ENCODE peak calls at places on chromosomes 6 and 20, in eight cellular contexts. M, F, O, Q, G, U, S and V are unnamed samples. For H3K4me1, the result is how much of the 10 kb centered on the place peaks cover.

GRCh38 chr6:144845181-144845580 is 560.0 kb downstream of the UTRN start:
- DNase-seq in F (no peak), Q (peak), G (no peak), U (no peak), S (no peak), O (no peak), M (peak), V (no peak)

GRCh38 chr6:80333342-80333741 is 226.9 kb downstream of the BCKDHB start:
- DNase-seq in U (no peak), Q (no peak), O (no peak), G (no peak), M (no peak), S (no peak), F (no peak), V (no peak)

GRCh38 chr6:33288141-33288941 is 698 bp downstream of the WDR46 start:
- DNase-seq in U (no peak), F (no peak), O (no peak), M (no peak), Q (no peak), S (no peak), G (no peak), V (no peak)

GRCh38 chr6:35151472-35151871 is 10.3 kb upstream of the TCP11 start:
- DNase-seq in Q (no peak), S (no peak), F (no peak), U (no peak), O (no peak), G (no peak), M (no peak), V (no peak)

GRCh38 chr6:13432526-13433218 is 54.7 kb downstream of the GFOD1 start:
- DNase-seq in S (no peak), F (no peak), Q (no peak), O (no peak), M (no peak), G (no peak), U (no peak), V (no peak)

GRCh38 chr20:51135926-51136325 is 113.0 kb upstream of the KCNG1 start:
- DNase-seq in S (no peak), M (no peak), F (no peak), G (peak), U (no peak), O (no peak), Q (no peak), V (no peak)

GRCh38 chr6:134299236-134299635 is 18.7 kb downstream of the SGK1 start:
- DNase-seq in Q (peak), U (no peak), G (no peak), O (no peak), S (no peak), F (no peak), M (peak), V (no peak)

GRCh38 chr6:33183071-33183683 is 9.1 kb downstream of the COL11A2 start:
- DNase-seq in S (no peak), O (no peak), M (no peak), F (no peak), U (no peak), G (no peak), Q (no peak), V (no peak)

GRCh38 chr20:57714409-57715267 is 4.8 kb upstream of the PMEPA1 start:
- DNase-seq in G (no peak), S (no peak), Q (peak), U (no peak), F (peak), O (no peak), M (peak), V (no peak)

GRCh38 chr6:22071655-22072054 is 225.2 kb downstream of the PRL start:
- DNase-seq in F (no peak), M (peak), U (no peak), G (peak), Q (peak), S (no peak), O (peak), V (peak)

GRCh38 chr20:1424336-1424735 is 31.5 kb upstream of the FKBP1A start:
- DNase-seq in Q (peak), M (peak), O (no peak), F (no peak), G (no peak), U (no peak), S (no peak), V (no peak)

GRCh38 chr6:140921366-140922226 is 1211.1 kb upstream of the GJE1 start:
- DNase-seq in O (peak), Q (peak), G (no peak), M (peak), S (no peak), U (no peak), F (peak), V (peak)

GRCh38 chr6:8432614-8433013 is 2.7 kb downstream of the SLC35B3 start:
- DNase-seq in U (no peak), S (no peak), F (no peak), G (no peak), M (peak), O (no peak), Q (peak), V (no peak)

GRCh38 chr6:132797975-132798819 is at the start of gene SLC18B1:
- DNase-seq in Q (peak), F (no peak), U (peak), M (no peak), S (peak), O (peak), G (peak), V (peak)

GRCh38 chr20:63026582-63027424 is 20.0 kb upstream of the BHLHE23 start:
- DNase-seq in U (no peak), S (peak), Q (no peak), O (no peak), M (no peak), F (no peak), G (no peak), V (no peak)

GRCh38 chr6:88823998-88824397 is 139.4 kb downstream of the RNGTT start:
- DNase-seq in Q (peak), U (no peak), F (no peak), M (peak), O (no peak), G (no peak), S (no peak), V (no peak)

GRCh38 chr20:48695255-48695654 is 132.5 kb downstream of the PREX1 start:
- DNase-seq in U (no peak), M (peak), F (no peak), Q (peak), O (no peak), G (no peak), S (no peak), V (no peak)

GRCh38 chr6:102764317-102764716 is 1370.8 kb downstream of the GRIK2 start:
- DNase-seq in U (no peak), Q (no peak), O (no peak), S (no peak), F (no peak), G (no peak), M (no peak), V (no peak)

GRCh38 chr6:135209803-135210202 is 28.7 kb downstream of the MYB start:
- DNase-seq in Q (peak), M (no peak), F (no peak), O (no peak), S (no peak), U (no peak), G (no peak), V (no peak)

GRCh38 chr20:890671-891070 is 25.5 kb downstream of the ANGPT4 start:
- DNase-seq in G (no peak), F (no peak), O (no peak), U (no peak), Q (no peak), S (no peak), M (no peak), V (no peak)

GRCh38 chr6:56144538-56145324 is 102.6 kb downstream of the COL21A1 start:
- DNase-seq in U (no peak), O (no peak), M (peak), G (no peak), S (no peak), Q (peak), F (peak), V (no peak)

GRCh38 chr20:18989736-18990474 is 176.3 kb downstream of the SCP2D1 start:
- DNase-seq in G (peak), Q (no peak), F (no peak), O (no peak), S (no peak), M (no peak), U (no peak), V (no peak)

GRCh38 chr6:83193747-83194582 is 808 bp downstream of the RWDD2A start:
- DNase-seq in O (peak), U (no peak), F (peak), M (peak), Q (peak), G (peak), S (peak), V (peak)

GRCh38 chr20:63461364-63461763 is 11.1 kb downstream of the KCNQ2 start:
- DNase-seq in G (no peak), U (no peak), O (no peak), Q (no peak), F (no peak), S (no peak), M (no peak), V (no peak)

DNA sequence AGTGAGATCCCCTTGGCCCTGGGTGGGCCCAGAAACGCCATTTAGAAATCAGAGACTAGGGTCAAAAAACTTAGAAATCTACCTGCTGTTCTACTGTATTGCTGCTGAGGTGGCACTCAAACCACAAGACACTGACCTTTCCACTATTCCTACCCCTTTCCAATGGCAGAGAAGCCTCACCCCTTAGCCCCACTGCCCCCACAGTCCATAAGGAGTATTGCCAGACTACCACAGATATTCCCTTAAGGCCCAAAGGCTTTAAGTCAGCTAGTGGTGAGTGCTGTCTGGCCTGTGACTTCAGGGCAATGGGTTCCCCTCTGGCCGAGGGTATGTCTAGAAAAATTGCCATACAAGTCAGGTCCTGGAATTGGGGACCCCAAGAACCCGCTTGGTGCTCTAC is 656.1 kb downstream of the COL12A1 start:
- DNase-seq in M (no peak), G (no peak), Q (no peak), F (no peak), U (no peak), O (no peak), S (no peak), V (no peak)
- TF ChIP-seq CTCF in M (no peak), G (no peak), Q (no peak), F (no peak), U (no peak), O (no peak), S (no peak), V (no peak)

GRCh38 chr6:156851447-156851846 is 74.3 kb downstream of the ARID1B start:
- DNase-seq in M (no peak), S (no peak), Q (no peak), G (no peak), F (no peak), U (no peak), O (no peak), V (no peak)
- H3K4me1 ChIP-seq in M (under half), S (half or more), Q (under half), G (half or more), F (under half), U (under half), O (half or more), V (half or more)

GRCh38 chr6:36953931-36954261 is 642 bp upstream of the PI16 start:
- DNase-seq in G (no peak), Q (no peak), O (no peak), S (no peak), U (no peak), F (no peak), M (no peak), V (no peak)

GRCh38 chr6:36956111-36956820 is 1.7 kb downstream of the PI16 start:
- DNase-seq in U (peak), G (no peak), F (no peak), S (no peak), M (no peak), Q (no peak), O (no peak), V (no peak)

GRCh38 chr6:36954262-36954931 is at the start of gene PI16:
- DNase-seq in M (no peak), Q (no peak), S (no peak), F (no peak), G (no peak), O (no peak), U (peak), V (no peak)

GRCh38 chr6:36955136-36955535 is 598 bp downstream of the PI16 start:
- DNase-seq in M (no peak), S (no peak), U (peak), F (no peak), G (no peak), O (no peak), Q (no peak), V (no peak)

DNA sequence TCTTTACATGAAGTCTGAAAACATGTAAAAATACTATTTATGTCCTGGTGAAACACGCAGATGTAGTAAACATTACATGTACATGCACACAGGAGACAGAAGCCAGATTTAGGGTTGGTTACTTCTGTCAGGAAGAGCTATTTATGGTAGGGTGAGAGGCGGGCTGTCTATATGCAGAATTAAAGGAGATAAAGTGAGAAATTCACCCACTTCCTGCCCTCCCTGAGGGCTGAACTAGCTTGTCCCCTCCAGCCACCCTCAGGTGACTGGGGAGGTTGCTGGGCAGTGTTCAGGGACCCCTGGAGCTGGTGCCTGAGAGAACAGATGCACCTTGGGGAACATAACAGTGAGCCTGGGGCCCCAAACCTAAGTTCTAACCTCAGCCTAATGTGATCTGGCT is 1.1 kb downstream of the PI16 start:
- DNase-seq in O (no peak), G (no peak), S (no peak), F (no peak), Q (no peak), M (no peak), U (no peak), V (no peak)
- H3K4me3 ChIP-seq in O (no peak), G (no peak), S (peak), F (no peak), Q (no peak), M (no peak), U (no peak), V (no peak)

GRCh38 chr6:158544428-158544827 is 15.5 kb upstream of the TMEM181 start:
- DNase-seq in S (peak), G (no peak), U (no peak), O (no peak), F (no peak), M (no peak), Q (no peak), V (peak)

GRCh38 chr6:158539363-158539762 is 20.5 kb upstream of the TMEM181 start:
- DNase-seq in M (no peak), G (no peak), F (no peak), O (no peak), Q (no peak), S (no peak), U (no peak), V (no peak)

GRCh38 chr6:158543606-158544185 is 16.2 kb upstream of the TMEM181 start:
- DNase-seq in S (peak), U (no peak), G (no peak), M (no peak), Q (no peak), F (no peak), O (no peak), V (no peak)

GRCh38 chr6:158548418-158549161 is 11.3 kb upstream of the TMEM181 start:
- DNase-seq in M (peak), F (no peak), U (no peak), S (peak), Q (peak), G (no peak), O (no peak), V (no peak)

DNA sequence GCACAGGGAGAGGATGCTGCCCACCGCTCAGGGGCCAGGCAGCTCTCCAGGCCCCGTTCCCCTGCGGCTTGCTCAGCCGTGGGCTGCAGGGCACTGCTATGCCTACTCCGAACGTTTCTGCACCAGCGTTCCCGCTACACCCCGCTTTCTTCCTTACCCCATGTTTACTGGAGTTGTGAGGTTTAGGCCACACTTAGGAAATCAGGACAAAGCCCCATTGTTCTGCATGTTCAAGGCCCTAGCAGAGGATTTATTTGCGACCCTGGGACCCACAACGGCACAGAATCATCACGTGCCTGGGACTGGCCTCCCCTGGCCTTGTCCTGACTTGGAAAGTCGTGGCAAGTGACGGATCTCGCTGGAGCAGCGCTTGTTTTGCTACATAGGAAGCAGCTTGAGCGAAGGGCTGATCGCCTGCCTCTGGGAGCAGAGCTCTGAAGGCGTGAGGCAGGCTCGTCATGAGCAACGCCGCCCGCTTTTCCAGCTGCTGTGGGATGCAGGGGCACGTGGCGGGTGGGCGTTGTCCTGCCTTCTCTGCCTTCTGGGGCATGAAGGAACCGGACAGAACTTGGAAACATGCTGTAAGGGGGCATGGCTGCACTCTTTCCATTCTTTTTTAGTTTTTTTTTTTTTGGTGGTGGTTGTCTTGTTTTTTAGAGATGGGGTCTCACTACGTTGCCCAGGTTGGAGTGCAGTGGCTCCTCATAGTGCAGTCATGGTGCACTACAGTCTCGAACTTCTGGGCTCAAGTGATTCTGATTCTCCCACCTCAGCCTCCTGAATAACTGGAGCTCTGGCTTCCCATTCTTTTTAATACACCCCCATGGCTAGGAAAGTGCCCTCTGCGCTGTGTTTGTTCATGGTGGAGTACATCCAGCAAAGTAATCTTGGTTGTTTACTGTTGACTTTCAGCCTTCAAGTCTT is 14.6 kb upstream of the TMEM181 start:
- DNase-seq in U (no peak), F (no peak), O (no peak), G (no peak), M (no peak), Q (no peak), S (peak), V (no peak)
- TF ChIP-seq CTCF in U (no peak), F (no peak), O (no peak), G (no peak), M (no peak), Q (no peak), S (no peak), V (no peak)

GRCh38 chr6:113824863-113825262 is 32.3 kb upstream of the MARCKS start:
- DNase-seq in O (no peak), U (no peak), F (no peak), M (no peak), G (no peak), Q (no peak), S (no peak), V (no peak)

GRCh38 chr6:113830140-113830539 is 27.0 kb upstream of the MARCKS start:
- DNase-seq in M (peak), Q (peak), F (no peak), G (no peak), S (no peak), O (no peak), U (no peak), V (no peak)

GRCh38 chr6:113829702-113830058 is 27.5 kb upstream of the MARCKS start:
- DNase-seq in U (no peak), G (no peak), S (no peak), F (no peak), O (no peak), M (peak), Q (peak), V (peak)

GRCh38 chr6:113825776-113826175 is 31.4 kb upstream of the MARCKS start:
- DNase-seq in F (no peak), S (peak), Q (peak), O (peak), M (peak), G (peak), U (no peak), V (peak)

DNA sequence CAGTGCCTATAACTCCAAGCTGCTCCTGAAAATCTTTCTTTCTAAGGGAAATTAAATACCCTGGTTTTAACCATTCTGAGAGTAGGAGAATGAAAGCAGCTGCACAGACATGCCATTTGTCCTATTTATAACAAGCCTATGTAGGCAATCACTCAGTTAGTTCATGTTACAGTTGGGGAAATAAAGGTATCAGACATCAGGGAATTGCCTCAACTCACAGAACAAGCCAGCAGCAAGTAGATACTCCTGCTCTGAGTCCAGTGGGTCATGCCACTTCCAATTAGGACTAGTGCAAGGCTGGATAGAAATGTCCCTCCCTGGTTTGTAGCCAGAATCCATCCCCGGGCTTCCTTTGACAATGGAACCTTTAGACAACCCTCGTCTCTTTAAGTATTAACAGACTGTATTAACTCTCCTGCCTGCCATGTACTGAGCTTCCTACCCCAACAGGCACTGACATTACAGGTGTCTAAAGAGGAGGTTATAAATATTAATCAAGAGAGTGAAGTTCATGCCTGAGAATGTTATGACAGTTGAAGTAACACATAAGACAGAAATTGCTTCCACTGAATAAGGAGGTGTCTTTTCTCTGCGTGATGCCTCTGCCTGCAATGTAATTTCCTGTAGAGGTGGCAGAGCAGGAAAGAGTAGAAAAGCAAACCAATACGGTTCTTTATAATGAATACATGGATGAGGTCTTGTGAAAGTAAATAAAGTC is 28.0 kb upstream of the MARCKS start:
- DNase-seq in M (no peak), F (no peak), S (no peak), O (no peak), G (no peak), U (no peak), Q (no peak), V (no peak)
- H3K4me1 ChIP-seq in M (under half), F (under half), S (under half), O (under half), G (under half), U (under half), Q (under half), V (under half)